ENCODE peak calls at places on chromosome 9, in ten cellular contexts. One of them, this sample, is unnamed.

GRCh38 chr9:134955801-134956200 is 38.1 kb upstream of the FCN1 start:
- DNase-seq in GM13976: no peak
- DNase-seq in heart left ventricle: no peak
- DNase-seq in WERI-Rb-1: peak; percentile 5
- DNase-seq in HFFc6: no peak
- DNase-seq in Peyer's patch: peak; percentile 40
- DNase-seq in AG10803: no peak
- DNase-seq in fibroblast of mammary gland: no peak
- DNase-seq in brain microvascular endothelial cell: no peak
- DNase-seq in AG04449: no peak
- DNase-seq in this sample: no peak

GRCh38 chr9:136525841-136526499 is 19.9 kb downstream of the NOTCH1 start:
- DNase-seq in heart left ventricle: no peak
- DNase-seq in fibroblast of mammary gland: no peak
- DNase-seq in GM13976: no peak
- DNase-seq in HFFc6: no peak
- DNase-seq in AG04449: no peak
- DNase-seq in AG10803: no peak
- DNase-seq in Peyer's patch: no peak
- DNase-seq in brain microvascular endothelial cell: no peak
- DNase-seq in WERI-Rb-1: peak; percentile 75
- DNase-seq in this sample: no peak

GRCh38 chr9:12773562-12773961 is 1.3 kb upstream of the LURAP1L start:
- DNase-seq in HFFc6: no peak
- DNase-seq in AG04449: no peak
- DNase-seq in brain microvascular endothelial cell: no peak
- DNase-seq in AG10803: peak; percentile 63
- DNase-seq in heart left ventricle: no peak
- DNase-seq in Peyer's patch: no peak
- DNase-seq in GM13976: no peak
- DNase-seq in fibroblast of mammary gland: no peak
- DNase-seq in WERI-Rb-1: no peak
- DNase-seq in this sample: peak; percentile 49

GRCh38 chr9:92618633-92619225 is 51.2 kb downstream of the IPPK start:
- DNase-seq in brain microvascular endothelial cell: no peak
- DNase-seq in Peyer's patch: no peak
- DNase-seq in WERI-Rb-1: no peak
- DNase-seq in GM13976: no peak
- DNase-seq in HFFc6: no peak
- DNase-seq in AG10803: peak; percentile 52
- DNase-seq in heart left ventricle: peak; percentile 38
- DNase-seq in AG04449: no peak
- DNase-seq in fibroblast of mammary gland: no peak
- DNase-seq in this sample: no peak

GRCh38 chr9:114238919-114239879 is 83.7 kb upstream of the ORM1 start:
- DNase-seq in brain microvascular endothelial cell: peak; percentile 66
- DNase-seq in AG10803: peak; percentile 86
- DNase-seq in heart left ventricle: peak; percentile 66
- DNase-seq in fibroblast of mammary gland: peak; percentile 79
- DNase-seq in GM13976: no peak
- DNase-seq in WERI-Rb-1: peak; percentile 87
- DNase-seq in HFFc6: peak; percentile 71
- DNase-seq in Peyer's patch: no peak
- DNase-seq in AG04449: no peak
- DNase-seq in this sample: no peak

GRCh38 chr9:1939926-1940368 is 75.2 kb upstream of the SMARCA2 start:
- DNase-seq in WERI-Rb-1: peak; percentile 51
- DNase-seq in AG10803: peak; percentile 15
- DNase-seq in heart left ventricle: no peak
- DNase-seq in HFFc6: no peak
- DNase-seq in GM13976: peak; percentile 81
- DNase-seq in AG04449: no peak
- DNase-seq in brain microvascular endothelial cell: no peak
- DNase-seq in fibroblast of mammary gland: peak; percentile 15
- DNase-seq in Peyer's patch: no peak
- DNase-seq in this sample: no peak

GRCh38 chr9:23551171-23551795 is 274.8 kb downstream of the ELAVL2 start:
- DNase-seq in HFFc6: no peak
- DNase-seq in Peyer's patch: no peak
- DNase-seq in heart left ventricle: no peak
- DNase-seq in GM13976: no peak
- DNase-seq in AG10803: no peak
- DNase-seq in WERI-Rb-1: peak; percentile 52
- DNase-seq in brain microvascular endothelial cell: no peak
- DNase-seq in AG04449: no peak
- DNase-seq in fibroblast of mammary gland: no peak
- DNase-seq in this sample: no peak

GRCh38 chr9:16001856-16002255 is 449.0 kb downstream of the CCDC171 start:
- DNase-seq in WERI-Rb-1: no peak
- DNase-seq in HFFc6: peak; percentile 10
- DNase-seq in AG10803: no peak
- DNase-seq in AG04449: no peak
- DNase-seq in Peyer's patch: no peak
- DNase-seq in brain microvascular endothelial cell: peak; percentile 33
- DNase-seq in heart left ventricle: no peak
- DNase-seq in fibroblast of mammary gland: peak; percentile 74
- DNase-seq in GM13976: no peak
- DNase-seq in this sample: no peak

GRCh38 chr9:137960496-137960895 is 82.9 kb downstream of the CACNA1B start:
- DNase-seq in GM13976: peak; percentile 21
- DNase-seq in heart left ventricle: peak; percentile 21
- DNase-seq in AG10803: no peak
- DNase-seq in Peyer's patch: peak; percentile 24
- DNase-seq in WERI-Rb-1: no peak
- DNase-seq in HFFc6: no peak
- DNase-seq in fibroblast of mammary gland: no peak
- DNase-seq in AG04449: no peak
- DNase-seq in brain microvascular endothelial cell: no peak
- DNase-seq in this sample: no peak

GRCh38 chr9:80086822-80087345 is 515.1 kb downstream of the TLE4 start:
- DNase-seq in Peyer's patch: no peak
- DNase-seq in HFFc6: no peak
- DNase-seq in brain microvascular endothelial cell: no peak
- DNase-seq in heart left ventricle: no peak
- DNase-seq in AG10803: no peak
- DNase-seq in GM13976: no peak
- DNase-seq in fibroblast of mammary gland: no peak
- DNase-seq in WERI-Rb-1: no peak
- DNase-seq in AG04449: no peak
- DNase-seq in this sample: no peak

GRCh38 chr9:134028575-134029247 is 3.4 kb downstream of the BRD3OS start:
- DNase-seq in GM13976: no peak
- DNase-seq in WERI-Rb-1: peak; percentile 53
- DNase-seq in HFFc6: no peak
- DNase-seq in heart left ventricle: no peak
- DNase-seq in Peyer's patch: no peak
- DNase-seq in AG04449: no peak
- DNase-seq in AG10803: no peak
- DNase-seq in fibroblast of mammary gland: no peak
- DNase-seq in brain microvascular endothelial cell: no peak
- DNase-seq in this sample: no peak

GRCh38 chr9:81132796-81133195 is 556.6 kb downstream of the TLE1 start:
- DNase-seq in WERI-Rb-1: no peak
- DNase-seq in AG10803: no peak
- DNase-seq in HFFc6: no peak
- DNase-seq in GM13976: no peak
- DNase-seq in AG04449: no peak
- DNase-seq in heart left ventricle: no peak
- DNase-seq in Peyer's patch: no peak
- DNase-seq in brain microvascular endothelial cell: peak; percentile 49
- DNase-seq in fibroblast of mammary gland: no peak
- DNase-seq in this sample: no peak

GRCh38 chr9:70413427-70413797 is 1.0 kb downstream of the KLF9 start:
- DNase-seq in GM13976: peak; percentile 59
- DNase-seq in WERI-Rb-1: peak; percentile 46
- DNase-seq in AG04449: no peak
- DNase-seq in Peyer's patch: no peak
- DNase-seq in brain microvascular endothelial cell: no peak
- DNase-seq in fibroblast of mammary gland: no peak
- DNase-seq in HFFc6: no peak
- DNase-seq in AG10803: peak; percentile 67
- DNase-seq in heart left ventricle: peak; percentile 86
- DNase-seq in this sample: no peak

GRCh38 chr9:136015656-136016055 is 54.5 kb upstream of the UBAC1 start:
- DNase-seq in GM13976: no peak
- DNase-seq in fibroblast of mammary gland: no peak
- DNase-seq in Peyer's patch: peak; percentile 39
- DNase-seq in AG04449: no peak
- DNase-seq in heart left ventricle: no peak
- DNase-seq in HFFc6: no peak
- DNase-seq in AG10803: no peak
- DNase-seq in WERI-Rb-1: no peak
- DNase-seq in brain microvascular endothelial cell: no peak
- DNase-seq in this sample: no peak

DNA sequence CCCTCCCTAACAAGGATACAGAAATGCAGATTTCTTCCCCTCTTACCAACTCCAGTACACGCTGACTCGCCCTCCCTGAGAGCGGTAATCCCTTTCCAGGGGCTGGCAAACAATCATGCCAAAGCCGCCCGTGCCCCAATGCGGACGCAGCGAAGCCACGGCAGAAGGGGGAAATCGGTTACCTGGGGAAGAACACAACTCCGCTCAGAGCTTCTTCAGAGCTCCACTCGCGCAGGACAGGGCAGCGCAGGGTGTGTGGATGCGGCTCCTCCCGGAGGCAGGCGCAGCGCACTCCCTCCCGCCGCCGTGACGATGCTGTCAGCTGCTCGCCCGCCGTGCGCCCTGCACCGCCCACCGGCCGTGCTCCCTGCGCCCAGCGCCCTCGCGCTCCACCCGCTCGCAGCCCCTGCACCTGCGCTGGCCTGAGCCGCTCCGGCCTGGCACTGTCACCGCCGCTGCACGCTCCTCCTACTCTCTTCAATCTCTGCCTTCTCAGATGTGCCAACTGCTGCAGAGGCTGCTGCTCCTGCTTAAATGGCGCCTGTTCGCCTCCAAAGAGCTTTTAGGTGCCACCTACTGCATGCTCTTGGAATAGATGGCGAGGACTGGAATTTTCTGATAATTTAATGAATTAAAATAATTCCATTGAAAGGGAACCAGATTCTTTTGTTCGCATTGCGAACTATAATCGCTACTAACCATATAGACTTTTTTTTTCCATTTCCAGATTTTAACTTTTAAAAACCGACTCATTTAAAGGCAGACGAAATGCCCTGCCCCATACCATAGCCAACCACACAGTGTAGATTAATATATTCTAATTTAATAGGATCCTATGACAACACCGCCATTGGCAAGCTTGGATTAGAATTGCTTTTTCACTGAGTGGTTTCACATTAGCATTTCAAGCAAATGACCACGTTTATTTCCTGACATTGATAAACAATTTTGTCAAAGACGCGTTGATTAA is at the start of gene DIRAS2:
- DNase-seq in WERI-Rb-1: peak; percentile 84
- DNase-seq in Peyer's patch: peak; percentile 88
- DNase-seq in heart left ventricle: peak; percentile 41
- DNase-seq in fibroblast of mammary gland: peak; percentile 44
- DNase-seq in brain microvascular endothelial cell: peak; percentile 46
- DNase-seq in AG04449: no peak
- DNase-seq in AG10803: peak; percentile 44
- DNase-seq in HFFc6: peak; percentile 11
- DNase-seq in GM13976: peak; percentile 48
- DNase-seq in this sample: no peak
- TF ChIP-seq CTCF in WERI-Rb-1: peak; percentile 30
- TF ChIP-seq CTCF in Peyer's patch: peak; percentile 61
- TF ChIP-seq CTCF in heart left ventricle: no peak
- TF ChIP-seq CTCF in fibroblast of mammary gland: peak; percentile 40
- TF ChIP-seq CTCF in brain microvascular endothelial cell: peak; percentile 56
- TF ChIP-seq CTCF in AG04449: peak; percentile 23
- TF ChIP-seq CTCF in AG10803: peak; percentile 56
- TF ChIP-seq CTCF in HFFc6: peak; percentile 44
- TF ChIP-seq CTCF in GM13976: no peak
- TF ChIP-seq CTCF in this sample: peak; percentile 21

GRCh38 chr9:106602354-106602753 is 260.6 kb upstream of the ZNF462 start:
- DNase-seq in heart left ventricle: no peak
- DNase-seq in HFFc6: no peak
- DNase-seq in brain microvascular endothelial cell: no peak
- DNase-seq in GM13976: no peak
- DNase-seq in Peyer's patch: no peak
- DNase-seq in WERI-Rb-1: no peak
- DNase-seq in AG04449: no peak
- DNase-seq in AG10803: no peak
- DNase-seq in fibroblast of mammary gland: no peak
- DNase-seq in this sample: no peak
- TF ChIP-seq CTCF in heart left ventricle: no peak
- TF ChIP-seq CTCF in HFFc6: no peak
- TF ChIP-seq CTCF in brain microvascular endothelial cell: no peak
- TF ChIP-seq CTCF in GM13976: no peak
- TF ChIP-seq CTCF in Peyer's patch: no peak
- TF ChIP-seq CTCF in WERI-Rb-1: no peak
- TF ChIP-seq CTCF in AG04449: no peak
- TF ChIP-seq CTCF in AG10803: no peak
- TF ChIP-seq CTCF in fibroblast of mammary gland: no peak
- TF ChIP-seq CTCF in this sample: no peak

DNA sequence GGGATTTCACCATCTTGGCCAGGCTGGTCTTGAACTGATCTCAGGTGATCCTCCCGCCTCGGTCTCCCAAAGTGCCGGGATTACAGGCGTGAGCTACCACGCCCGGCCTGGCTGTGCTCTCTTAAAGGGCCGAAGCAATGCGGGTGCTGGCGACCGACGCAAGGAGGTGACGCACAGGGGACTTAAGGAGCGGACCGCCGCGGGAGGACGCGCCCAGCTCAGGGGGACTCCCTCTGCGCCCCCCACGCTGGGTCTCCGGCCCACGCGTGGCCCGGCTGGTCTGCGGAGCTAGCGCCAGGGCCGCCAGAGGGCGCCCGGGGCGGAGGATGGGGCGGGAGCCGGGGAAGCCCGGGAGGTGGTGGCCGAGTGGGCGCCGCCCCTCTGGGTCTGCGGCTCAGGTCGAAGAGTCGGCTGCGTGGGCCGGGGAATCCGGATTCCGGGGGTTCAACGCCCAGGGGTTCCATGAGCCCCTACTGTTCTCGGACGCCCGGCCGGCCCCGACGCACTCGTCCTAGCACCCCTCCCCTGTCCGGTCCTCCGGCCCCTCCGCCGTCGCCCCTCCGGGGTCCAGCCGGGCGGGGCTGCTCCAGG is 502 bp upstream of the CERCAM start:
- DNase-seq in brain microvascular endothelial cell: peak; percentile 31
- DNase-seq in AG04449: no peak
- DNase-seq in Peyer's patch: peak; percentile 78
- DNase-seq in WERI-Rb-1: peak; percentile 83
- DNase-seq in fibroblast of mammary gland: peak; percentile 45
- DNase-seq in heart left ventricle: peak; percentile 79
- DNase-seq in AG10803: peak; percentile 54
- DNase-seq in GM13976: peak; percentile 95
- DNase-seq in HFFc6: peak; percentile 31
- DNase-seq in this sample: no peak
- TF ChIP-seq CTCF in brain microvascular endothelial cell: peak; percentile 62
- TF ChIP-seq CTCF in AG04449: peak; percentile 85
- TF ChIP-seq CTCF in Peyer's patch: peak; percentile 62
- TF ChIP-seq CTCF in WERI-Rb-1: peak; percentile 94
- TF ChIP-seq CTCF in fibroblast of mammary gland: peak; percentile 45
- TF ChIP-seq CTCF in heart left ventricle: peak; percentile 83
- TF ChIP-seq CTCF in AG10803: peak; percentile 53
- TF ChIP-seq CTCF in GM13976: peak; percentile 92
- TF ChIP-seq CTCF in HFFc6: peak; percentile 88
- TF ChIP-seq CTCF in this sample: peak; percentile 56

DNA sequence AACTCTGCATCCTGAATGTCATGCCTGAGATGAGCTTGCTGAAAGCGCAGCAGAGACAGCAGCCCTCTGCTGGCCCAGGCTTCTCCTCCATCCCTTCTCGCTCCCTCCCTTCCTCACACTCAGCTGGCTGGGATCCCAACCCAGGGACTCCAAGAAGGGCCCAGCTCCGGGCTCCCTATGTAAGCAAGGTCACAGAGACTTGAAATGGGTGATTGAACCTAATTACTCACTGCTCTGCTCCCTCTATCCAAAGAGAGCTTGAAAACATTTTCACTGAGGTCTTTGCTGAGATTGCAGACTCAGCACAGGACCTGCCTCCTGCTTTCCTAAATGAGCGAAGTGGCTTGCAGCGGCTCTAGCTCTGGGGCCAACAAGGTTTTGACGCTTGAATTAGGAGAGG is 42.8 kb downstream of the RAPGEF1 start:
- DNase-seq in heart left ventricle: peak; percentile 72
- DNase-seq in AG04449: no peak
- DNase-seq in HFFc6: no peak
- DNase-seq in GM13976: no peak
- DNase-seq in WERI-Rb-1: no peak
- DNase-seq in Peyer's patch: no peak
- DNase-seq in brain microvascular endothelial cell: no peak
- DNase-seq in fibroblast of mammary gland: peak; percentile 37
- DNase-seq in AG10803: no peak
- DNase-seq in this sample: no peak
- TF ChIP-seq CTCF in heart left ventricle: no peak
- TF ChIP-seq CTCF in AG04449: peak; percentile 25
- TF ChIP-seq CTCF in HFFc6: no peak
- TF ChIP-seq CTCF in GM13976: no peak
- TF ChIP-seq CTCF in WERI-Rb-1: peak; percentile 26
- TF ChIP-seq CTCF in Peyer's patch: peak; percentile 0
- TF ChIP-seq CTCF in brain microvascular endothelial cell: peak; percentile 58
- TF ChIP-seq CTCF in fibroblast of mammary gland: peak; percentile 8
- TF ChIP-seq CTCF in AG10803: no peak
- TF ChIP-seq CTCF in this sample: peak; percentile 40

This sample was measured in AG09319.